ENCODE peak calls at places on chromosome 12, in six cellular contexts. One of them, this sample, is unnamed.

GRCh38 chr12:24455811-24456210 is 493.1 kb downstream of the BCAT1 start:
- DNase-seq in breast epithelium: no peak
- DNase-seq in ELR: no peak
- DNase-seq in ELF-1: peak
- DNase-seq in NCI-H1105 treated with DMSO at 0.1 percent for 48 hours: no peak
- DNase-seq in activated naive CD4-positive, alpha-beta T cell: no peak
- DNase-seq in this sample: no peak

GRCh38 chr12:100576311-100577036 is 3.0 kb downstream of the GAS2L3 start:
- DNase-seq in ELR: peak
- DNase-seq in activated naive CD4-positive, alpha-beta T cell: no peak
- DNase-seq in ELF-1: no peak
- DNase-seq in breast epithelium: no peak
- DNase-seq in NCI-H1105 treated with DMSO at 0.1 percent for 48 hours: no peak
- DNase-seq in this sample: peak

GRCh38 chr12:79451988-79452387 is 238.8 kb downstream of the PAWR start:
- DNase-seq in activated naive CD4-positive, alpha-beta T cell: no peak
- DNase-seq in ELR: peak
- DNase-seq in breast epithelium: peak
- DNase-seq in ELF-1: peak
- DNase-seq in NCI-H1105 treated with DMSO at 0.1 percent for 48 hours: no peak
- DNase-seq in this sample: peak

GRCh38 chr12:6823161-6824084 is 1.8 kb downstream of the GPR162 start:
- DNase-seq in NCI-H1105 treated with DMSO at 0.1 percent for 48 hours: no peak
- DNase-seq in breast epithelium: no peak
- DNase-seq in ELF-1: peak
- DNase-seq in ELR: peak
- DNase-seq in activated naive CD4-positive, alpha-beta T cell: no peak
- DNase-seq in this sample: no peak

GRCh38 chr12:57435288-57435687 is 704 bp downstream of the INHBC start:
- DNase-seq in breast epithelium: no peak
- DNase-seq in activated naive CD4-positive, alpha-beta T cell: no peak
- DNase-seq in NCI-H1105 treated with DMSO at 0.1 percent for 48 hours: no peak
- DNase-seq in ELR: no peak
- DNase-seq in ELF-1: no peak
- DNase-seq in this sample: no peak

GRCh38 chr12:78442454-78442801 is 422.1 kb upstream of the SYT1 start:
- DNase-seq in ELF-1: no peak
- DNase-seq in NCI-H1105 treated with DMSO at 0.1 percent for 48 hours: no peak
- DNase-seq in ELR: peak
- DNase-seq in activated naive CD4-positive, alpha-beta T cell: no peak
- DNase-seq in breast epithelium: no peak
- DNase-seq in this sample: no peak

GRCh38 chr12:10235761-10236631 is 23.3 kb downstream of the GABARAPL1 start:
- DNase-seq in breast epithelium: no peak
- DNase-seq in ELR: peak
- DNase-seq in ELF-1: peak
- DNase-seq in activated naive CD4-positive, alpha-beta T cell: no peak
- DNase-seq in NCI-H1105 treated with DMSO at 0.1 percent for 48 hours: peak
- DNase-seq in this sample: peak

GRCh38 chr12:62724285-62724684 is 210.7 kb downstream of the PPM1H start:
- DNase-seq in breast epithelium: no peak
- DNase-seq in ELF-1: no peak
- DNase-seq in NCI-H1105 treated with DMSO at 0.1 percent for 48 hours: no peak
- DNase-seq in activated naive CD4-positive, alpha-beta T cell: no peak
- DNase-seq in ELR: no peak
- DNase-seq in this sample: no peak

GRCh38 chr12:53886996-53887395 is 51.6 kb upstream of the HOXC13 start:
- DNase-seq in breast epithelium: no peak
- DNase-seq in ELR: no peak
- DNase-seq in activated naive CD4-positive, alpha-beta T cell: no peak
- DNase-seq in ELF-1: no peak
- DNase-seq in NCI-H1105 treated with DMSO at 0.1 percent for 48 hours: no peak
- DNase-seq in this sample: no peak

GRCh38 chr12:95077341-95077740 is 3.9 kb upstream of the NR2C1 start:
- DNase-seq in activated naive CD4-positive, alpha-beta T cell: no peak
- DNase-seq in ELR: no peak
- DNase-seq in breast epithelium: no peak
- DNase-seq in ELF-1: no peak
- DNase-seq in NCI-H1105 treated with DMSO at 0.1 percent for 48 hours: no peak
- DNase-seq in this sample: no peak

GRCh38 chr12:24937553-24938244 is 11.2 kb downstream of the BCAT1 start:
- DNase-seq in NCI-H1105 treated with DMSO at 0.1 percent for 48 hours: no peak
- DNase-seq in activated naive CD4-positive, alpha-beta T cell: no peak
- DNase-seq in ELR: peak
- DNase-seq in ELF-1: no peak
- DNase-seq in breast epithelium: no peak
- DNase-seq in this sample: no peak

GRCh38 chr12:130526813-130527212 is 189.1 kb downstream of the PIWIL1 start:
- DNase-seq in ELF-1: peak
- DNase-seq in activated naive CD4-positive, alpha-beta T cell: no peak
- DNase-seq in NCI-H1105 treated with DMSO at 0.1 percent for 48 hours: no peak
- DNase-seq in breast epithelium: no peak
- DNase-seq in ELR: no peak
- DNase-seq in this sample: peak

GRCh38 chr12:114316076-114316475 is 89.9 kb downstream of the TBX5 start:
- DNase-seq in breast epithelium: no peak
- DNase-seq in activated naive CD4-positive, alpha-beta T cell: no peak
- DNase-seq in NCI-H1105 treated with DMSO at 0.1 percent for 48 hours: no peak
- DNase-seq in ELR: peak
- DNase-seq in ELF-1: no peak
- DNase-seq in this sample: peak

GRCh38 chr12:3034067-3034750 is 43.0 kb upstream of the TSPAN9 start:
- DNase-seq in ELF-1: peak
- DNase-seq in ELR: peak
- DNase-seq in activated naive CD4-positive, alpha-beta T cell: no peak
- DNase-seq in NCI-H1105 treated with DMSO at 0.1 percent for 48 hours: peak
- DNase-seq in breast epithelium: no peak
- DNase-seq in this sample: peak

GRCh38 chr12:79344855-79345840 is 345.6 kb downstream of the PAWR start:
- DNase-seq in breast epithelium: no peak
- DNase-seq in activated naive CD4-positive, alpha-beta T cell: no peak
- DNase-seq in ELF-1: peak
- DNase-seq in NCI-H1105 treated with DMSO at 0.1 percent for 48 hours: peak
- DNase-seq in ELR: peak
- DNase-seq in this sample: peak

GRCh38 chr12:19726592-19726991 is 287.3 kb downstream of the AEBP2 start:
- DNase-seq in activated naive CD4-positive, alpha-beta T cell: no peak
- DNase-seq in ELR: no peak
- DNase-seq in ELF-1: no peak
- DNase-seq in breast epithelium: no peak
- DNase-seq in NCI-H1105 treated with DMSO at 0.1 percent for 48 hours: no peak
- DNase-seq in this sample: no peak

GRCh38 chr12:89947437-89948265 is 239.0 kb upstream of the ATP2B1 start:
- DNase-seq in activated naive CD4-positive, alpha-beta T cell: no peak
- DNase-seq in breast epithelium: no peak
- DNase-seq in NCI-H1105 treated with DMSO at 0.1 percent for 48 hours: peak
- DNase-seq in ELF-1: peak
- DNase-seq in ELR: peak
- DNase-seq in this sample: peak

This sample was measured in RKO.